ENCODE peak calls at places on chromosome 7, in four cellular contexts. W, E, A and S are unnamed samples. For H3K27me3, the result is how much of the 10 kb centered on the place peaks cover.

GRCh38 chr7:23009303-23009702 is 4.6 kb downstream of the HYCC1 start:
- DNase-seq in A (no peak), W (no peak), E (no peak), S (no peak)

GRCh38 chr7:66279912-66280311 is 74.8 kb downstream of the TPST1 start:
- DNase-seq in W (no peak), E (no peak), A (no peak), S (no peak)

GRCh38 chr7:51010534-51010933 is 227.8 kb upstream of the GRB10 start:
- DNase-seq in W (no peak), A (no peak), E (no peak), S (no peak)

GRCh38 chr7:101507791-101508252 is 121.3 kb downstream of the MYL10 start:
- DNase-seq in W (no peak), E (peak), A (no peak), S (no peak)

GRCh38 chr7:103660455-103661371 is 214.7 kb upstream of the SLC26A5 start:
- DNase-seq in E (peak), W (no peak), A (no peak), S (no peak)

GRCh38 chr7:100119701-100120517 is 475 bp downstream of the CNPY4 start:
- DNase-seq in A (peak), E (peak), W (peak), S (no peak)

GRCh38 chr7:50782376-50783208 is at the start of gene GRB10:
- DNase-seq in A (no peak), W (peak), E (no peak), S (no peak)

GRCh38 chr7:135382162-135382561 is 127.7 kb downstream of the CNOT4 start:
- DNase-seq in E (no peak), W (no peak), A (no peak), S (no peak)

GRCh38 chr7:119482209-119482608 is 790.8 kb upstream of the KCND2 start:
- DNase-seq in A (no peak), E (peak), W (no peak), S (no peak)

GRCh38 chr7:155466814-155467675 is 9.1 kb downstream of the EN2 start:
- DNase-seq in A (no peak), W (no peak), E (peak), S (no peak)

GRCh38 chr7:130092598-130092997 is 22.3 kb downstream of the KLHDC10 start:
- DNase-seq in E (no peak), A (no peak), W (no peak), S (no peak)

GRCh38 chr7:96203781-96204180 is 118.1 kb downstream of the SLC25A13 start:
- DNase-seq in W (no peak), A (no peak), E (no peak), S (no peak)

GRCh38 chr7:148182264-148182663 is 408.3 kb upstream of the C7orf33 start:
- DNase-seq in W (no peak), A (no peak), E (no peak), S (no peak)

GRCh38 chr7:108002726-108003590 is at the start of gene LAMB1:
- DNase-seq in E (peak), A (no peak), W (peak), S (no peak)
- H3K27me3 ChIP-seq in E (under half), A (under half), W (under half), S (under half)

DNA sequence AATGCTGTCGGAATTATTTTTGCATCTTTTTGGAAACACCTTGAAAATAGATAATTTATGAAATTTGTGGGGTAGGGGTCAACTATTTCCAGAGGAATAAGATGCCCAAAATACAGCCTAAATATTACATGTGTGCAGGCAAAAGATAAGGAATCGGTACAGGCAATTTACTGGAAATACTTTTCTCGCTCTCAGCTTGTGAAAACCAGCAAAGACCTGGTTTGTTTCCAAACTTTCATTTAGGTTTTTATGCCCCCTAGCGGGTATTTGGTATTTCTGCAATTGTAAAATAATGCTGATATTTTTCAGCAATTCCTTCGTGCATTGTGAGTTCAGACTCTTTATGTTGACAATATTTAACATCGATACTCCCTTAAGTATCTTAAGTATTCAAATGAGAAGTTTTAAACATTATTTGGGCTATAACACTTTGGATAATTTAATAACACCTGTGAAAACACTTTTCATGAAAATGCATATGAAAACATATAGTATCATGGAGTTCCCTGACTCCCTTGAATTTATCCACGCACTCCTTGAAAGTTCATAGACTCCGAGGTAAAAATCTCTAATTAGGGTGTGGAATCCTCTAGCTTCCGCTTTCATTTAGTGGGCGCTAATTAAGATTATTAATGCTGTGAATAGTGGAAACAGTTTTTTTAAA is 132.4 kb downstream of the TSPAN12 start:
- DNase-seq in A (no peak), W (no peak), E (peak), S (no peak)
- TF ChIP-seq CTCF in A (peak), W (peak), E (peak), S (peak)

GRCh38 chr7:151240942-151241754 is 7.3 kb downstream of the SMARCD3 start:
- DNase-seq in W (no peak), A (no peak), E (no peak), S (no peak)
- H3K27ac ChIP-seq in W (no peak), A (peak), E (peak), S (peak)

DNA sequence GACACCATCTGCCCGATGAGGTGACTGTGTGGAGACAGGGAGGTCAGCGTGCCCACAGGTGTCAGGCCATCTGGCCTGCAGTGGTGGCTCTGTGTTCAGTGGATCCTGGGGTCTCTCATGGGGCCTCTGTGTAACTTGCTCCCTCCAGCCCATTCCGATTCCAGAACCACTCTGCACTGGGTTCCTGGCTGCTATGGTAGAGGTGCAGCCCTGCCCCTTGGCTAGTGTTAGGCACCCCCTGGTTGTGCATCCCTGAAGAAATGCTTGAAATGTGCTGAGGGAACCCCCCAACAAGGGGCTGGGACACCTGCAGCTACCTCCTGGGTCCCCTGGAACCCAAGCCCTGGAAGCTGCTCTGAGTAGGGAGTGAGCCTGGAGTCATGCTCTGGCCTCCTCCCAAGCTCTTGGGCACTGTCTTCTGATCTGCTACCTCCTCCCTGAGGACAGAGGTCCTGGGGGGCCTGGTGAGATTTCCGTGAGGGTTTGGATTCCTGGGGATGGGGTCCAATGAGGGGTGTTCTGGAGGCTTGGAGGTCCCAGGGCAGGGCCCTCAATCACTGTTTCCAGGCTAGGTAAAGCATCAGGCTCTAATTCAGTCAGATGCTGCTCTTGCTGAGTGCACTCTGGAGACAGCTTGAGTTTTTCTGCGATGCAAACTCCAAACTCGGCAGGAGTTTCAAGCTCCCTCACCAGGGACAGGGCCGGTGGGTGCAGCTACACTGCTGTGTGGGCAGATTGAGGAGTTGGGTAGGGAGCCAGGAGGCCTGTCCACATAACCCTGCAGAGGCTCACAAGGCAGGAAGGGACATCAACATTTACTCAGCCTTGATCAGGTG is 27.7 kb downstream of the RAMP3 start:
- DNase-seq in A (no peak), E (no peak), W (peak), S (no peak)
- H3K27me3 ChIP-seq in A (under half), E (under half), W (under half), S (under half)

GRCh38 chr7:142528608-142529408 is 220.5 kb upstream of the PRSS1 start:
- DNase-seq in E (no peak), A (no peak), W (no peak), S (no peak)

GRCh38 chr7:142519790-142520078 is 229.5 kb upstream of the PRSS1 start:
- DNase-seq in E (no peak), A (no peak), W (no peak), S (no peak)

GRCh38 chr7:142519077-142519789 is 230.0 kb upstream of the PRSS1 start:
- DNase-seq in A (no peak), E (no peak), W (no peak), S (no peak)

DNA sequence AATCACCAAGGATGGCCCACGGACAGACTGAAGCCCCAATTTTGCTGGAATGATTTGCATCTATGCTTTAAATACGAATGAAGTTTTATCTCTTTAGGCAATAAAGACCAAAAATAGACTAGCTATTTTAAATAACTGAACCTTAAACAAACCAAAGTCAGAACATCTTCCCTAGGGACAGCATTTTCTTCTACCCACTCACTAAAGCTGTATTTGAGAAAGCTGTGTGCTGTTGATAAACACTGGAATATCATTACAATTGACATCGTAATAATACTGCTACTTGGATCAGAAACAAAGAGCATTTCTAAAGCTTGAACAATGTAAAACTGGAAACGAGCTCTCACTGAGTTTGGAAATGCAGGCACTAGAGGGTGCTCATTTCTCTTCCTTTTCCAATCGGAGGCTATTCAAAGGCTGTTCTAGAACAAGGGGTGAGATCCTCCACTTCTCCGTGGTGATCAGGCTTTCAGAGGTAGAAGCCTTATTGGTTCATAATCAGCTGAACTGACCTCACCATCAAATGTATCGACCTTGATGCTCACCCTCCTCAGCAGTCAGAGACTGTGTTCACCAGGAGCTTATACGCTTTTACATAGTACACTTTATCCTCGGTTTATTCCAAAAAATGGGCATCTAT is 225.3 kb upstream of the PRSS1 start:
- DNase-seq in W (no peak), A (no peak), E (no peak), S (no peak)
- TF ChIP-seq CTCF in W (no peak), A (no peak), E (no peak), S (no peak)

GRCh38 chr7:84783161-84783803 is 403.6 kb downstream of the SEMA3D start:
- DNase-seq in E (peak), A (no peak), W (no peak), S (no peak)
- H3K27ac ChIP-seq in E (no peak), A (no peak), W (no peak), S (no peak)

GRCh38 chr7:47215049-47215448 is 366.9 kb downstream of the TNS3 start:
- DNase-seq in W (no peak), A (no peak), E (no peak), S (no peak)

GRCh38 chr7:47211467-47212121 is 370.3 kb downstream of the TNS3 start:
- DNase-seq in A (no peak), E (no peak), W (no peak), S (no peak)

GRCh38 chr7:47213276-47213675 is 368.6 kb downstream of the TNS3 start:
- DNase-seq in E (no peak), W (no peak), A (no peak), S (no peak)

GRCh38 chr7:47215640-47216039 is 366.3 kb downstream of the TNS3 start:
- DNase-seq in W (no peak), A (no peak), E (no peak), S (no peak)

DNA sequence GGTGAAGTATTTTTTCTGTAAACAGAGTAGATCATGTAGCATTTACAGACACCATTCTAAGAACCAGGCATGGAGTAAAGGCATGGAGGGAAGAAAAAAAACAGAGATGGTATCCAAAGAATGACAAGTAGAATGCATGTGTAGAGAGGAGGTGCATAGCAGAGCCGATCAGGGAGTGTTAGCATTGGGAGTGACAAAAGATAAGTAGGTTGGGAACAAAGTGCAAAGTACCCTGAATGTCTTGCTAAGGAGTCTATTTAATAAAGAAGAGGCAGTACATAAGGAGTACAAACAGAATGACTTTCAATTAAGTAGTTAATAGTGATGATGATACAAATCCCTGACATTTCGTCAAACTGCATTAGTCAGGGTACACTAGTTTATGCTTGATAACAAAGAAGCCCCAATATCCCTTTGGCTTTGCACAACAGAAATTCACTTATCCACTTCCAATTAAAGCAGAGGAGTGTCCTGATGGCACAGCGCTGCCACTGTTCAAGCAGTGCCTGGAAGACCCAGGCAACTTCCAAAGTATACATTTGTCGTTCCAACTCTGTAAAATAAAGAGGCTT is 371.5 kb downstream of the TNS3 start:
- DNase-seq in E (no peak), A (no peak), W (no peak), S (no peak)
- H3K27me3 ChIP-seq in E (under half), A (under half), W (under half), S (under half)